ENCODE peak calls at places on chromosomes 4 and X, in four cellular contexts. E, F, D and Y are unnamed samples.

GRCh38 chrX:9308426-9308825 is 156.4 kb upstream of the TBL1X start:
- DNase-seq in E (no peak), F (no peak), D (no peak), Y (no peak)

GRCh38 chr4:102420563-102421221 is 75.4 kb upstream of the SLC39A8 start:
- DNase-seq in E (no peak), F (no peak), D (no peak), Y (peak; percentile 7)

GRCh38 chr4:16582526-16582925 is 315.9 kb downstream of the LDB2 start:
- DNase-seq in E (peak; percentile 47), F (no peak), D (peak; percentile 19), Y (peak; percentile 80)

GRCh38 chr4:133355636-133356035 is 206.5 kb downstream of the PCDH10 start:
- DNase-seq in E (no peak), F (no peak), D (no peak), Y (no peak)

GRCh38 chrX:107542500-107542899 is 85.8 kb upstream of the PRPS1 start:
- DNase-seq in E (no peak), F (no peak), D (no peak), Y (peak; percentile 71)

GRCh38 chrX:125132274-125132673 is 187.4 kb upstream of the TEX13C start:
- DNase-seq in E (peak; percentile 32), F (no peak), D (no peak), Y (peak; percentile 72)

GRCh38 chrX:24093746-24094145 is 39.0 kb downstream of the EIF2S3 start:
- DNase-seq in E (no peak), F (no peak), D (no peak), Y (no peak)

GRCh38 chrX:79079477-79079876 is 65.0 kb upstream of the GPR174 start:
- DNase-seq in E (no peak), F (no peak), D (no peak), Y (no peak)

GRCh38 chrX:12307961-12308360 is 169.7 kb downstream of the FRMPD4 start:
- DNase-seq in E (no peak), F (no peak), D (no peak), Y (no peak)

GRCh38 chr4:33959519-33959918 is 2284.8 kb downstream of the ARAP2 start:
- DNase-seq in E (no peak), F (no peak), D (no peak), Y (no peak)

GRCh38 chrX:36642052-36642451 is 366.1 kb upstream of the FAM47C start:
- DNase-seq in E (no peak), F (no peak), D (no peak), Y (peak; percentile 0)

GRCh38 chr4:75345436-75345835 is 168.8 kb downstream of the RCHY1 start:
- DNase-seq in E (no peak), F (no peak), D (no peak), Y (no peak)

GRCh38 chr4:98374643-98375042 is 113.5 kb downstream of the RAP1GDS1 start:
- DNase-seq in E (no peak), F (no peak), D (no peak), Y (no peak)

GRCh38 chr4:145535202-145535601 is 53.5 kb downstream of the SMAD1 start:
- DNase-seq in E (no peak), F (no peak), D (no peak), Y (no peak)

GRCh38 chrX:107894038-107894437 is 68.4 kb downstream of the MID2 start:
- DNase-seq in E (peak; percentile 47), F (peak; percentile 20), D (no peak), Y (peak; percentile 68)

GRCh38 chr4:118941799-118942198 is 53.1 kb downstream of the SYNPO2 start:
- DNase-seq in E (no peak), F (no peak), D (no peak), Y (no peak)

GRCh38 chr4:187602339-187603092 is 393.1 kb upstream of the ZFP42 start:
- DNase-seq in E (no peak), F (no peak), D (no peak), Y (no peak)

GRCh38 chr4:145076473-145076855 is 21.5 kb downstream of the ANAPC10 start:
- DNase-seq in E (no peak), F (no peak), D (no peak), Y (no peak)

GRCh38 chr4:152385551-152385950 is 150.3 kb downstream of the FBXW7 start:
- DNase-seq in E (no peak), F (no peak), D (no peak), Y (peak; percentile 21)

GRCh38 chr4:78075986-78076385 is 18.9 kb downstream of the FRAS1 start:
- DNase-seq in E (no peak), F (no peak), D (no peak), Y (no peak)

GRCh38 chrX:68428431-68428830 is 4.9 kb downstream of the OPHN1 start:
- DNase-seq in E (no peak), F (no peak), D (no peak), Y (no peak)

GRCh38 chrX:55187281-55187680 is 32.9 kb upstream of the PAGE5 start:
- DNase-seq in E (no peak), F (no peak), D (no peak), Y (no peak)

GRCh38 chr4:3483471-3483921 is 20.4 kb downstream of the DOK7 start:
- DNase-seq in E (no peak), F (no peak), D (no peak), Y (no peak)

GRCh38 chrX:10444204-10444603 is 176.2 kb downstream of the MID1 start:
- DNase-seq in E (no peak), F (no peak), D (no peak), Y (peak; percentile 6)
- TF ChIP-seq CREB1 in E (no peak), F (no peak), D (no peak), Y (no peak)

DNA sequence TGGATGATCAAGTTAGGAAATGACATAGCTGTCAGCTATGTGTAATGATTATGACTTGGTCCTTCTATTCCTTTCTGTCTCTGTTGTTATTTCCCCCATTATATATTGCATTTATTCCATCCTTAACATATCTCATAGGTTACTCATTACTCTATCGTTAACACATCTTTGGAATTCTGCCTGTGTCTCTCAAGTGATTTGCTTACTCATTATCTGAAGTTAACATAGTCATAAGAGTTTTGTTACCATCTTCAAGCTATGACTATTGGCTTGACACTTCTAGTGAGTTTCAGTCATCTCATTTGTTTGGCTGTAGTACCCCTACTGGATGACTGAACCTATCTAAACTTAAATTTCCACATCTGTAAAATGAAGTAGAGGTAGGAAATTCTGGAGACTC is 286.1 kb upstream of the PPP1R2C start:
- DNase-seq in E (no peak), F (no peak), D (no peak), Y (no peak)
- TF ChIP-seq CREB1 in E (no peak), F (no peak), D (no peak), Y (no peak)

GRCh38 chr4:105417624-105418023 is 56.2 kb downstream of the PPA2 start:
- DNase-seq in E (no peak), F (no peak), D (no peak), Y (no peak)
- TF ChIP-seq CREB1 in E (no peak), F (no peak), D (no peak), Y (no peak)

GRCh38 chr4:183471960-183472708 is 27.7 kb downstream of the CDKN2AIP start:
- DNase-seq in E (peak; percentile 80), F (peak; percentile 8), D (peak; percentile 27), Y (peak; percentile 94)

GRCh38 chr4:183468210-183469095 is 24.0 kb downstream of the CDKN2AIP start:
- DNase-seq in E (no peak), F (no peak), D (no peak), Y (no peak)

GRCh38 chr4:183469936-183470335 is 25.5 kb downstream of the CDKN2AIP start:
- DNase-seq in E (no peak), F (no peak), D (no peak), Y (no peak)

GRCh38 chr4:183467246-183467645 is 22.8 kb downstream of the CDKN2AIP start:
- DNase-seq in E (no peak), F (no peak), D (no peak), Y (no peak)

DNA sequence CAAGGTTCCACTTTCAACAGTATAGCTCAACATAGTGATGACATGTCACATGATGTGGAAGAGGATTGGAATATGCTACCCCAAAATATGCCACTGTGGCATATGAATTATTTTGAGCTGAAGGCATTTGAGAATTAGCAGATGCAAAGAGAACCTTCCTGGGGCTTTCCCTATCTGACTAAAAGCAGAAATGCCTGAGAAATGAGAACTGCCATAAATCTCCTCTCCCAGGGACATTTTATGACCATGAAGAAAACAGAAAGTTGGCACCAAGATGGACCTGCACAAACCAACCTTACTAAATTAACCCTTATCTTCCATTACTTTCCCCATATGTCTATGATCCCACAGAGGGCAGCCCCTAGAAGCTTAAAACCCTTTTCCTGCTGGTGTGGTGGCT is 24.9 kb downstream of the CDKN2AIP start:
- DNase-seq in E (no peak), F (no peak), D (no peak), Y (no peak)
- TF ChIP-seq CREB1 in E (no peak), F (no peak), D (no peak), Y (no peak)

GRCh38 chrX:39470588-39471155 is 627.1 kb downstream of the BCOR start:
- DNase-seq in E (no peak), F (no peak), D (no peak), Y (no peak)
- TF ChIP-seq CREB1 in E (no peak), F (no peak), D (no peak), Y (no peak)

DNA sequence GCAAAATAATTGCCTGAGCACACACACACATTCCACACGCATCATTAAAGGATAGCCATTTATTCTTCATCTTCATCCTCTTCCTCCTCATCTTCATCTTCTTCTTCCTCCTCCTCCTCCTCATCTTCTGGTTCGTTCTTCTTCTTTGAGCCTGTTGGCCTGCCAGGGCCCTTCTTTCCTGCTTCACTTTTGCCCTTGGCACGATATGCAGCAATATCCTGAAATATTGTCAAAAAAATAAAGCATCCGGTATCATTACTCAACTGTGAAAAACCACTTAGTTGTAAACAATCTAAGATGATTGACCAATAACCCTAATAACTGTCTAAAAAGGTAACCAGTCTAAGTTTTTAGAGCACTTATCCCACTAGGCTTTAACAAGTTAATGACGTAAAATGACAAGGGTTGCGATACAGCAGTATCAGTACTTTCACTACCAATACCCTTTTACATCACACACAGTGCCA is 2.1 kb downstream of the HMGB2 start:
- DNase-seq in E (no peak), F (no peak), D (no peak), Y (no peak)
- TF ChIP-seq CREB1 in E (no peak), F (peak; percentile 78), D (no peak), Y (no peak)